ENCODE peak calls at places on chromosomes 11 and 22, in four cellular contexts. I is right lobe of liver, V is heart left ventricle, L is esophagus squamous epithelium. Z is an unnamed sample.

GRCh38 chr11:126083829-126084607 is 21.4 kb upstream of the CDON start:
- DNase-seq in L (no peak), I (no peak), V (no peak), Z (no peak)

GRCh38 chr11:10699072-10699471 is 5.5 kb upstream of the IRAG1 start:
- DNase-seq in V (no peak), I (no peak), L (no peak), Z (no peak)

GRCh38 chr11:102226702-102227101 is 90.6 kb upstream of the BIRC3 start:
- DNase-seq in V (no peak), I (no peak), L (no peak), Z (peak)

GRCh38 chr22:41900652-41901312 is 14.1 kb downstream of the SHISA8 start:
- DNase-seq in I (no peak), L (no peak), V (peak), Z (no peak)

GRCh38 chr11:39965701-39966100 is 1493.8 kb downstream of the LRRC4C start:
- DNase-seq in L (no peak), V (no peak), I (no peak), Z (no peak)

GRCh38 chr22:50244420-50245213 is at the start of gene TUBGCP6:
- DNase-seq in I (peak), L (peak), V (peak), Z (peak)

GRCh38 chr11:32426192-32426591 is 9.1 kb downstream of the WT1 start:
- DNase-seq in L (no peak), V (peak), I (no peak), Z (no peak)

GRCh38 chr11:2325719-2326118 is 23.9 kb downstream of the TSPAN32 start:
- DNase-seq in L (no peak), V (peak), I (peak), Z (peak)

GRCh38 chr11:85827768-85828639 is 17.1 kb upstream of the SYTL2 start:
- DNase-seq in L (no peak), I (no peak), V (no peak), Z (no peak)

GRCh38 chr11:872799-873198 is 30.1 kb downstream of the TSPAN4 start:
- DNase-seq in I (no peak), V (no peak), L (no peak), Z (no peak)

GRCh38 chr11:112343368-112344039 is 82.8 kb upstream of the PLET1 start:
- DNase-seq in V (no peak), I (no peak), L (no peak), Z (no peak)

GRCh38 chr11:69293819-69294505 is at the start of gene MYEOV:
- DNase-seq in L (no peak), I (peak), V (no peak), Z (peak)
- TF ChIP-seq POLR2A in L (no peak), I (no peak), V (no peak), Z (no peak)

GRCh38 chr11:122126024-122126678 is 10.1 kb upstream of the BLID start:
- DNase-seq in V (no peak), I (no peak), L (no peak), Z (no peak)
- H3K27ac ChIP-seq in V (no peak), I (no peak), L (no peak), Z (no peak)

DNA sequence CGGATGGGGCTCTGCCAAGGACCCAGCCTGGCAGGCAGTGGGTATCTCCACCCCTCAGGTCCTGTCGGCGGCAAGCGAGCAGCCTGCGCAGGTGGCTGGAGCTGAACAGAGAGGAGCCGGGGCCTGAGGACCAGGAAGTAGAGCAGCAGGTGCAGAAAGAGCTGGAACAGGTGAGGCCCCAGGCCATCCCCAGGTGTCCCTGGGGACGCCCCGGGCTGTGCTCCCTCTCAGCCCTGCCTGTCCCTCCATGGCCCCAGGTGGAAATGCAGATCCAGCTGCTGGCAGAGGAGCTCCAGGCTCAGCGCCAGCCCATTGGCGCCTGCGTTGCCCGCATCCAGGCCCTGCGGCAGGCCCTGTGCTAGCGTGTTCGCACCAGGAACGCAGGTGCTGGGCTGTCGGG is 44.0 kb downstream of the PISD start:
- DNase-seq in V (no peak), L (no peak), I (no peak), Z (no peak)
- TF ChIP-seq POLR2A in V (no peak), L (no peak), I (no peak), Z (no peak)

DNA sequence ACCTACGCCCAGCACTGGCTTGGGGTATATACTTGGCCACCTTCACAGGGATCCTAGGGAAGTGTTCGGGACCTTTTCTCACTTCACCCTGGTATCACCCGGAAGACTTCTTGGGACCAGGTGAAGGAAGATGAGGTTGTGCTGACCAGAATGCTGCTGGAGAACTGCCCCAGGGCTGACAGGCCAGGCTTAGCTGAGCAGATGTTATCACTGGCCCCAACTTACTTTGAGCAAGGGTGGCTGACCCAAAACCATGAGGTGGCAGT is 4.5 kb downstream of the FTH1 start:
- DNase-seq in I (peak), V (no peak), L (no peak), Z (no peak)
- H3K27ac ChIP-seq in I (peak), V (peak), L (peak), Z (peak)

GRCh38 chr22:36879775-36880174 is 19.0 kb downstream of the NCF4 start:
- DNase-seq in L (no peak), I (no peak), V (no peak), Z (no peak)
- TF ChIP-seq POLR2A in L (no peak), I (no peak), V (no peak), Z (no peak)

DNA sequence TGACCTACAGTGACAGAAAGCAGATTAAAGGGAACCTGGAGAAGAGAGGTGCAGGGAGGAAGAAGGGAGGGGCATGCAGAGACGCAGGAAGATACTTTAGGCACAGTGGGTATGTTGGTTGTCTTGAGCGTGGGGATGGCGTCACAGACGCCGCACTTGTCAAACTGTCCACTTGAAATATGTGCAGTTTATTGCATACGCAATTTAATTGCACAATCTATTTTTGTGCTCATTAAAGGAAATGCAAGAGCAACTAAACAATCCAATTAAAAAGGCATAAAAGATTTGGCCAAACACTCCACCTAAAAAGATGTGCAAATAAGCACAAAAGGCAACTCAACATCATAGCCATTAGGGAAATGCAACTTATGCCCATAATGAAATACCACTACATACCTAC is 16.8 kb downstream of the GNB1L start:
- DNase-seq in L (no peak), I (no peak), V (no peak), Z (no peak)
- H3K27ac ChIP-seq in L (no peak), I (no peak), V (no peak), Z (no peak)

DNA sequence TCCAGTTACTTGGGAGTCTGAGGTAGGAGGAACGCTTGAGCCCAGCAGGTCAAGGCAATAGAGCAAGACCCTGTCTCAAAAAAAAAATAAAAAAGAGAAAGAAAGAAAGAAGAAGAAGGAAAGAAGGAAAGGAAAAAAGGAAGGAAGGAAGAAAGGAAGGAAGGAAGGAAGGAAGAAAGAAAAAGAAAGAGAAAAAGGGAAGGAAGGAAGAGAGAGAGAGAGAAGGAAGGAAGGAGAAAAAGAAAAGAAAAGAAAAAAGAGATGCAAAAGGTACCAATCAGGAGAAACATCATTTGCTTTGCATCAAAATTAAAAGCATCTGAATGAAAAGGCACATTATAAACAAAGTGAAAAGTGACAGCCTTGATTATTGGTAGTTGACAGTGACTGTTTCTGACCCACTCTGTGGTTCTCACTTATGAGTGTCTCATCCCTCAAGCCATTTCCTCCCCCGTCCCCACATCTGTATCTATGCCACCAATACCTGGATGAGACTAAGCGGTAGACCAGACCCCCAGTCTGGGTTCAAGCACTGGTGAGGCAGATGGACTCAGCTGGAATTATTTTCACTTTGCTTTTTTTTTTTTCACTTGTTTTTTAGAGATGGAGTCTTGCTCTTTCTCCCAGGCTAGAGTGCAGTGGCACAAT is 33.0 kb upstream of the XBP1 start:
- DNase-seq in L (no peak), V (no peak), I (no peak), Z (no peak)
- TF ChIP-seq POLR2A in L (no peak), V (no peak), I (no peak), Z (no peak)

DNA sequence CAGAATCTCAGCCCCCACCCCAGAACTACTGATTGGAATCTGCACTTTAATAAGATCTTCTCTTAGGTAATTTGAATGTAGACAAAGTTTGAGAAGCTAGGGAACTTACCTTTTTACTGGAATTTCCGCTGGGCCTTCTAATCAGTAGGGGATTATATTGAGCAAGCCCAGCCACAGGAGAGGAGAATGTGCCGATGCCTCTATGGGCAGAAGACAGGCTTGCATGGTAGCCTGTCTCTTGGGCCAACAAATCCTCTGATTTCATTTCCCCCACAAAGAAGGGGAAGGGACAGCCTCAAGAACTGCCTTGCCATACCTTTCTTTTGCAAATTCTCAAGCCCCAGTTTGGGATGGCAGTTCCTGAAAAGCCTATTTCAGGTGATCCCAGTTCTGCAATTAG is 163.4 kb upstream of the BDNF start:
- DNase-seq in V (no peak), L (no peak), I (no peak), Z (no peak)
- H3K27ac ChIP-seq in V (no peak), L (no peak), I (no peak), Z (no peak)